ENCODE peak calls at places on chromosomes 13 and 19, in nine cellular contexts. W, A, S, R, C, H, O, V and L are unnamed samples.

GRCh38 chr13:29548722-29549446 is 46.6 kb downstream of the SLC7A1 start:
- DNase-seq in O (no peak), A (peak), H (no peak), V (peak), W (no peak), C (no peak), R (no peak), S (no peak), L (no peak)

GRCh38 chr13:63107163-63107935 is 1691.7 kb upstream of the PCDH20 start:
- DNase-seq in O (no peak), R (no peak), C (no peak), A (no peak), W (no peak), V (no peak), H (no peak), S (no peak), L (no peak)

GRCh38 chr19:13058951-13059660 is 43.6 kb downstream of the LYL1 start:
- DNase-seq in C (no peak), O (no peak), R (no peak), V (no peak), W (no peak), S (no peak), A (no peak), H (no peak), L (no peak)

GRCh38 chr13:72514141-72514540 is 213.3 kb downstream of the MZT1 start:
- DNase-seq in A (no peak), R (no peak), V (no peak), O (no peak), W (no peak), H (no peak), C (no peak), S (no peak), L (no peak)

GRCh38 chr13:40220299-40220935 is 446.0 kb downstream of the FOXO1 start:
- DNase-seq in R (no peak), V (no peak), C (no peak), S (no peak), W (no peak), A (no peak), H (no peak), O (no peak), L (no peak)

GRCh38 chr19:53537523-53538377 is at the start of gene ZNF331:
- DNase-seq in H (peak), S (peak), V (peak), C (peak), W (peak), R (no peak), O (peak), A (peak), L (peak)

GRCh38 chr19:44799627-44800257 is 9.2 kb upstream of the BCAM start:
- DNase-seq in R (no peak), H (no peak), W (no peak), O (no peak), C (no peak), V (no peak), A (no peak), S (no peak), L (no peak)

GRCh38 chr19:33604651-33605050 is 17.1 kb upstream of the CHST8 start:
- DNase-seq in W (no peak), C (no peak), O (no peak), V (no peak), A (no peak), S (no peak), R (no peak), H (no peak), L (no peak)

GRCh38 chr13:100673831-100674362 is 698 bp downstream of the TMTC4 start:
- DNase-seq in W (peak), C (peak), S (peak), O (peak), A (peak), H (peak), R (peak), V (peak), L (peak)

GRCh38 chr13:99380921-99381645 is 73.9 kb upstream of the GPR183 start:
- DNase-seq in V (no peak), A (no peak), C (no peak), W (peak), R (no peak), S (peak), H (peak), O (no peak), L (peak)